ENCODE peak calls at places on chromosomes 1 and 21, in four cellular contexts. F is PC-9, P is MM.1S, B is astrocyte. H is an unnamed sample.

GRCh38 chr1:19892628-19893168 is 10.5 kb downstream of the OTUD3 start:
- DNase-seq in F (no peak), P (no peak), B (peak), H (no peak)

GRCh38 chr1:211932581-211933010 is 102.0 kb upstream of the LPGAT1 start:
- DNase-seq in F (no peak), P (no peak), B (no peak), H (no peak)

GRCh38 chr21:41940431-41940830 is 13.4 kb downstream of the C2CD2 start:
- DNase-seq in F (no peak), P (no peak), B (no peak), H (no peak)

GRCh38 chr1:200590001-200590400 is 30.6 kb downstream of the KIF14 start:
- DNase-seq in F (no peak), P (no peak), B (no peak), H (no peak)

GRCh38 chr1:81254560-81254959 is 546.2 kb upstream of the ADGRL2 start:
- DNase-seq in F (no peak), P (no peak), B (no peak), H (no peak)

GRCh38 chr1:165629848-165630628 is 996 bp upstream of the MGST3 start:
- DNase-seq in F (no peak), P (no peak), B (no peak), H (no peak)

GRCh38 chr1:21524686-21525339 is 15.6 kb downstream of the ALPL start:
- DNase-seq in F (no peak), P (no peak), B (no peak), H (no peak)

GRCh38 chr1:199859525-199859924 is 168.0 kb upstream of the NR5A2 start:
- DNase-seq in F (peak), P (no peak), B (peak), H (peak)

GRCh38 chr21:36208326-36209013 is 51.8 kb downstream of the DOP1B start:
- DNase-seq in F (no peak), P (no peak), B (no peak), H (no peak)

GRCh38 chr1:115717541-115717940 is 51.0 kb downstream of the CASQ2 start:
- DNase-seq in F (no peak), P (peak), B (peak), H (peak)

GRCh38 chr21:35559128-35559831 is 501.0 kb downstream of the SETD4 start:
- DNase-seq in F (no peak), P (no peak), B (peak), H (peak)

GRCh38 chr1:150537732-150538684 is 11.2 kb upstream of the ADAMTSL4 start:
- DNase-seq in F (peak), P (no peak), B (peak), H (peak)

GRCh38 chr1:60678802-60679201 is 403.6 kb upstream of the NFIA start:
- DNase-seq in F (no peak), P (no peak), B (no peak), H (no peak)

GRCh38 chr1:117735045-117735992 is 129.5 kb downstream of the TENT5C start:
- DNase-seq in F (peak), P (peak), B (peak), H (peak)

GRCh38 chr1:115402753-115403184 is 64.7 kb upstream of the NGF start:
- DNase-seq in F (no peak), P (no peak), B (no peak), H (no peak)

GRCh38 chr1:1858382-1859086 is 32.4 kb downstream of the GNB1 start:
- DNase-seq in F (peak), P (no peak), B (peak), H (peak)

GRCh38 chr1:212457740-212458338 is 25.1 kb downstream of the NENF start:
- DNase-seq in F (peak), P (peak), B (no peak), H (peak)

GRCh38 chr1:235366286-235366685 is 941 bp upstream of the TBCE start:
- DNase-seq in F (no peak), P (no peak), B (no peak), H (peak)

GRCh38 chr21:42760977-42761751 is 107.7 kb downstream of the PDE9A start:
- DNase-seq in F (no peak), P (no peak), B (no peak), H (no peak)

GRCh38 chr1:12708956-12709555 is 6.9 kb upstream of the AADACL3 start:
- DNase-seq in F (no peak), P (no peak), B (no peak), H (peak)

GRCh38 chr1:61255324-61255703 is 173.0 kb downstream of the NFIA start:
- DNase-seq in F (no peak), P (no peak), B (no peak), H (no peak)

GRCh38 chr1:47917696-47918095 is 79.5 kb downstream of the TRABD2B start:
- DNase-seq in F (no peak), P (no peak), B (no peak), H (no peak)

GRCh38 chr1:227855687-227856086 is 40.2 kb downstream of the PRSS38 start:
- DNase-seq in F (no peak), P (no peak), B (no peak), H (no peak)

GRCh38 chr1:63413394-63413793 is 46.0 kb downstream of the ALG6 start:
- DNase-seq in F (no peak), P (no peak), B (no peak), H (no peak)

GRCh38 chr1:152459596-152460528 is 45.8 kb upstream of the CRNN start:
- DNase-seq in F (peak), P (peak), B (peak), H (peak)

GRCh38 chr1:233245191-233245765 is 50.2 kb downstream of the PCNX2 start:
- DNase-seq in F (no peak), P (no peak), B (peak), H (peak)

GRCh38 chr1:192952646-192953045 is 106.5 kb downstream of the UCHL5 start:
- DNase-seq in F (no peak), P (no peak), B (peak), H (no peak)

GRCh38 chr1:237814319-237814924 is 76.3 kb downstream of the ZP4 start:
- DNase-seq in F (no peak), P (no peak), B (no peak), H (no peak)

GRCh38 chr1:1619917-1620361 is 4.6 kb downstream of the MIB2 start:
- DNase-seq in F (no peak), P (no peak), B (no peak), H (no peak)

GRCh38 chr1:7046314-7046713 is 261.1 kb downstream of the CAMTA1 start:
- DNase-seq in F (peak), P (no peak), B (peak), H (peak)

GRCh38 chr1:35175067-35176001 is 17.6 kb downstream of the SFPQ start:
- DNase-seq in F (no peak), P (no peak), B (no peak), H (no peak)

GRCh38 chr1:51378871-51379270 is 48.5 kb upstream of the TTC39A start:
- DNase-seq in F (no peak), P (no peak), B (no peak), H (no peak)

GRCh38 chr1:62230724-62231123 is 36.1 kb downstream of the L1TD1 start:
- DNase-seq in F (peak), P (no peak), B (peak), H (peak)

GRCh38 chr1:75625795-75626194 is 14.9 kb upstream of the SLC44A5 start:
- DNase-seq in F (no peak), P (no peak), B (no peak), H (no peak)

GRCh38 chr1:93614550-93615200 is 67.0 kb downstream of the BCAR3 start:
- DNase-seq in F (no peak), P (no peak), B (no peak), H (peak)

GRCh38 chr1:172382406-172382805 is 38.1 kb upstream of the C1orf105 start:
- DNase-seq in F (no peak), P (no peak), B (no peak), H (no peak)

GRCh38 chr1:172380441-172381244 is 39.8 kb upstream of the C1orf105 start:
- DNase-seq in F (no peak), P (peak), B (peak), H (no peak)

GRCh38 chr1:172375227-172375631 is 45.3 kb upstream of the C1orf105 start:
- DNase-seq in F (no peak), P (no peak), B (no peak), H (no peak)

GRCh38 chr1:172381981-172382380 is 38.5 kb upstream of the C1orf105 start:
- DNase-seq in F (no peak), P (no peak), B (no peak), H (no peak)

GRCh38 chr1:172378109-172378755 is 42.3 kb upstream of the C1orf105 start:
- DNase-seq in F (no peak), P (no peak), B (no peak), H (no peak)
- TF ChIP-seq EZH2 in F (no peak), P (no peak), B (no peak), H (no peak)

GRCh38 chr21:34076835-34077234 is 3.5 kb downstream of the MRPS6 start:
- DNase-seq in F (no peak), P (no peak), B (no peak), H (no peak)
- TF ChIP-seq CTCF in F (no peak), P (no peak), B (no peak), H (no peak)

GRCh38 chr21:38660333-38661295 is 145.1 kb upstream of the ETS2 start:
- DNase-seq in F (no peak), P (no peak), B (no peak), H (no peak)
- TF ChIP-seq EZH2 in F (no peak), P (no peak), B (peak), H (no peak)

GRCh38 chr1:13960376-13960987 is 260.5 kb downstream of the PRDM2 start:
- DNase-seq in F (peak), P (peak), B (peak), H (peak)
- TF ChIP-seq CTCF in F (peak), P (peak), B (peak), H (peak)

GRCh38 chr1:32470991-32471694 is 6.3 kb downstream of the ZBTB8B start:
- DNase-seq in F (no peak), P (no peak), B (no peak), H (no peak)
- TF ChIP-seq EZH2 in F (no peak), P (no peak), B (no peak), H (no peak)